ENCODE peak calls at places on chromosomes 11 and 22, in six cellular contexts. V, B, W, Y, Q and G are unnamed samples.

GRCh38 chr11:10751581-10751940 is 515 bp downstream of the CTR9 start:
- DNase-seq in B (no peak), V (no peak), Q (no peak), W (no peak), Y (no peak), G (no peak)

GRCh38 chr11:31763296-31763695 is 47.8 kb downstream of the PAX6 start:
- DNase-seq in Q (no peak), V (no peak), Y (no peak), W (no peak), B (no peak), G (no peak)

GRCh38 chr11:59283825-59284772 is 71.4 kb upstream of the MPEG1 start:
- DNase-seq in Y (peak), B (no peak), W (no peak), V (peak), Q (no peak), G (peak)

GRCh38 chr22:33472462-33473344 is 414.5 kb upstream of the SYN3 start:
- DNase-seq in B (no peak), V (no peak), Y (no peak), W (no peak), Q (peak), G (no peak)

GRCh38 chr22:46900549-46900948 is 138.1 kb downstream of the TBC1D22A start:
- DNase-seq in Q (no peak), B (no peak), Y (no peak), W (no peak), V (no peak), G (no peak)

GRCh38 chr22:44999231-44999630 is 10.6 kb downstream of the PHF21B start:
- DNase-seq in W (no peak), B (no peak), Q (no peak), Y (no peak), V (no peak), G (no peak)

GRCh38 chr11:117915672-117916235 is 13.4 kb downstream of the TMPRSS13 start:
- DNase-seq in W (no peak), Y (peak), V (no peak), Q (no peak), B (no peak), G (no peak)

GRCh38 chr22:30298005-30298701 is 8.8 kb upstream of the CASTOR1 start:
- DNase-seq in Y (no peak), W (no peak), B (no peak), V (no peak), Q (no peak), G (no peak)

GRCh38 chr11:110759972-110760381 is 47.7 kb upstream of the ARHGAP20 start:
- DNase-seq in Q (no peak), Y (no peak), B (no peak), W (no peak), V (peak), G (no peak)

GRCh38 chr22:39282642-39283311 is 36.6 kb downstream of the RPL3 start:
- DNase-seq in B (no peak), Q (no peak), W (no peak), Y (peak), V (no peak), G (no peak)

GRCh38 chr11:60130496-60130895 is 42.0 kb downstream of the MS4A2 start:
- DNase-seq in B (no peak), Y (peak), V (no peak), W (no peak), Q (peak), G (no peak)

GRCh38 chr11:17403977-17404759 is 15.7 kb upstream of the KCNJ11 start:
- DNase-seq in B (no peak), V (no peak), Q (no peak), W (no peak), Y (no peak), G (no peak)

GRCh38 chr11:100528872-100529416 is 158.1 kb upstream of the ARHGAP42 start:
- DNase-seq in Y (no peak), Q (no peak), V (no peak), W (no peak), B (no peak), G (no peak)

GRCh38 chr11:107821199-107821926 is 37.2 kb downstream of the SLC35F2 start:
- DNase-seq in V (no peak), W (no peak), Q (no peak), B (no peak), Y (no peak), G (no peak)

GRCh38 chr11:117415358-117415896 is 87.8 kb downstream of the CEP164 start:
- DNase-seq in V (no peak), Y (peak), B (no peak), Q (no peak), W (no peak), G (no peak)